ENCODE peak calls at places on chromosomes 11 and 22, in four cellular contexts. X, W, O and C are unnamed samples.

GRCh38 chr11:44575288-44575672 is 9.8 kb downstream of the CD82 start:
- ATAC-seq in X (no peak), W (no peak), O (peak; percentile 64), C (no peak)

GRCh38 chr11:84430661-84431060 is 1144.5 kb upstream of the CCDC90B start:
- ATAC-seq in X (no peak), W (no peak), O (no peak), C (no peak)

GRCh38 chr11:59216654-59217640 is 4.2 kb upstream of the MPEG1 start:
- ATAC-seq in X (peak; percentile 60), W (peak; percentile 82), O (peak; percentile 23), C (peak; percentile 68)

GRCh38 chr22:41216984-41217383 is 11.9 kb downstream of the L3MBTL2 start:
- ATAC-seq in X (peak; percentile 34), W (peak; percentile 21), O (no peak), C (peak; percentile 27)

GRCh38 chr11:59872076-59872475 is 5.8 kb upstream of the TCN1 start:
- ATAC-seq in X (no peak), W (no peak), O (no peak), C (no peak)

GRCh38 chr11:126655807-126656128 is 300.3 kb downstream of the ST3GAL4 start:
- ATAC-seq in X (peak; percentile 34), W (no peak), O (no peak), C (peak; percentile 82)

GRCh38 chr11:65204646-65205601 is 23.2 kb downstream of the CAPN1 start:
- ATAC-seq in X (peak; percentile 58), W (peak; percentile 45), O (no peak), C (peak; percentile 28)

GRCh38 chr22:23411739-23412138 is 168.4 kb downstream of the IGLL1 start:
- ATAC-seq in X (no peak), W (no peak), O (no peak), C (no peak)

GRCh38 chr11:26254378-26254777 is 77.6 kb upstream of the ANO3 start:
- ATAC-seq in X (no peak), W (no peak), O (no peak), C (no peak)

GRCh38 chr11:19426022-19426718 is 185.4 kb upstream of the E2F8 start:
- ATAC-seq in X (peak; percentile 40), W (peak; percentile 55), O (no peak), C (no peak)

GRCh38 chr22:46027219-46028068 is 50.5 kb upstream of the WNT7B start:
- ATAC-seq in X (peak; percentile 71), W (peak; percentile 68), O (no peak), C (peak; percentile 49)

GRCh38 chr11:63698976-63699733 is 17.9 kb downstream of the RTN3 start:
- ATAC-seq in X (no peak), W (peak; percentile 32), O (no peak), C (peak; percentile 86)

GRCh38 chr11:73367482-73368024 is 8.6 kb upstream of the RELT start:
- ATAC-seq in X (no peak), W (no peak), O (no peak), C (no peak)

GRCh38 chr11:33266418-33267215 is 9.4 kb downstream of the HIPK3 start:
- ATAC-seq in X (peak; percentile 53), W (peak; percentile 61), O (no peak), C (no peak)

GRCh38 chr22:30947821-30948454 is 20.6 kb downstream of the MORC2 start:
- ATAC-seq in X (peak; percentile 71), W (peak; percentile 78), O (no peak), C (no peak)

GRCh38 chr11:723120-723883 is 17.3 kb downstream of the EPS8L2 start:
- ATAC-seq in X (no peak), W (peak; percentile 25), O (peak; percentile 36), C (no peak)

GRCh38 chr11:61761440-61762163 is 9.2 kb downstream of the MYRF start:
- ATAC-seq in X (no peak), W (no peak), O (no peak), C (no peak)

GRCh38 chr11:60831143-60831500 is 10.8 kb upstream of the CCDC86 start:
- ATAC-seq in X (peak; percentile 84), W (peak; percentile 91), O (peak; percentile 81), C (peak; percentile 93)

GRCh38 chr11:128247235-128247594 is 340.1 kb downstream of the ETS1 start:
- ATAC-seq in X (peak; percentile 46), W (no peak), O (no peak), C (no peak)

GRCh38 chr22:26182723-26183122 is 13.5 kb downstream of the SEZ6L start:
- ATAC-seq in X (no peak), W (no peak), O (no peak), C (no peak)

GRCh38 chr11:76263657-76264056 is 57.4 kb upstream of the WNT11 start:
- ATAC-seq in X (no peak), W (no peak), O (no peak), C (no peak)

GRCh38 chr11:63897459-63898156 is 19.4 kb downstream of the RCOR2 start:
- ATAC-seq in X (no peak), W (peak; percentile 60), O (no peak), C (no peak)

GRCh38 chr11:47393163-47394049 is 15.0 kb upstream of the SLC39A13 start:
- ATAC-seq in X (peak; percentile 42), W (peak; percentile 61), O (no peak), C (no peak)

GRCh38 chr22:25061605-25062377 is 109.3 kb downstream of the KIAA1671 start:
- ATAC-seq in X (no peak), W (no peak), O (no peak), C (peak; percentile 56)

GRCh38 chr22:46238541-46238940 is 11.6 kb downstream of the CDPF1 start:
- ATAC-seq in X (no peak), W (peak; percentile 43), O (no peak), C (no peak)

GRCh38 chr11:125382211-125382807 is 113.8 kb downstream of the FEZ1 start:
- ATAC-seq in X (no peak), W (no peak), O (no peak), C (no peak)

GRCh38 chr11:29336727-29337212 is 680.1 kb downstream of the KCNA4 start:
- ATAC-seq in X (no peak), W (no peak), O (no peak), C (no peak)

GRCh38 chr22:45478108-45478771 is 24.4 kb upstream of the FBLN1 start:
- ATAC-seq in X (peak; percentile 28), W (peak; percentile 72), O (no peak), C (no peak)